ENCODE peak calls at places on chromosomes 7 and 10, in nine cellular contexts. R is cerebellar cortex; B is DMS53; S is hepatic stellate cell; W is HEK293T; C is activated naive CD4-positive, alpha-beta T cell treated with anti-CD3 and anti-CD28 coated beads for 36 hours; Q is IMR-90; V is fibroblast of mammary gland; F is D341Med. A is an unnamed sample.
A peak's percentile ranks its signal among the peaks of the same experiment; 100 is the strongest.

GRCh38 chr7:130486114-130486962 is 5.5 kb upstream of the MEST start:
- DNase-seq in W (no peak), S (no peak), B (peak; percentile 100), F (peak; percentile 64), R (peak; percentile 66), C (peak; percentile 70), Q (no peak), V (no peak), A (no peak)

GRCh38 chr7:29968683-29969457 is 20.7 kb downstream of the SCRN1 start:
- DNase-seq in B (no peak), F (peak; percentile 51), S (no peak), C (no peak), R (peak; percentile 90), W (no peak), V (peak; percentile 62), Q (peak; percentile 91), A (peak; percentile 72)

GRCh38 chr7:43565786-43566185 is 17.1 kb upstream of the STK17A start:
- DNase-seq in W (no peak), B (no peak), C (no peak), V (peak; percentile 21), R (no peak), Q (peak; percentile 37), F (no peak), S (no peak), A (no peak)

GRCh38 chr10:1467450-1467849 is 269.9 kb downstream of the ADARB2 start:
- DNase-seq in S (no peak), B (no peak), F (no peak), Q (no peak), C (no peak), V (no peak), W (no peak), R (no peak), A (no peak)

GRCh38 chr7:105718511-105718925 is 137.2 kb upstream of the EFCAB10 start:
- DNase-seq in B (no peak), V (no peak), Q (no peak), S (no peak), C (no peak), W (no peak), F (no peak), R (peak; percentile 68), A (no peak)

GRCh38 chr10:124078028-124078427 is 15.4 kb downstream of the CHST15 start:
- DNase-seq in Q (no peak), B (no peak), W (no peak), V (no peak), F (no peak), S (no peak), C (no peak), R (no peak), A (no peak)

GRCh38 chr10:91366687-91367086 is 43.5 kb upstream of the HECTD2 start:
- DNase-seq in F (no peak), R (no peak), S (no peak), Q (no peak), V (peak; percentile 29), B (peak; percentile 53), C (no peak), W (no peak), A (no peak)

GRCh38 chr7:99473315-99473596 is 566 bp downstream of the ZNF789 start:
- DNase-seq in B (peak; percentile 81), W (peak; percentile 46), R (peak; percentile 31), S (peak; percentile 84), V (peak; percentile 82), C (peak; percentile 42), F (peak; percentile 67), Q (peak; percentile 82), A (peak; percentile 29)

GRCh38 chr10:123926401-123927264 is 35.0 kb upstream of the CPXM2 start:
- DNase-seq in W (no peak), S (no peak), V (peak; percentile 88), B (no peak), F (no peak), C (peak; percentile 36), Q (peak; percentile 1), R (no peak), A (no peak)

GRCh38 chr7:152959610-152960009 is 200.1 kb downstream of the ACTR3B start:
- DNase-seq in S (no peak), R (no peak), C (no peak), V (no peak), B (no peak), Q (no peak), F (peak; percentile 69), W (no peak), A (no peak)

GRCh38 chr7:105298439-105298894 is 90.3 kb downstream of the SRPK2 start:
- DNase-seq in R (no peak), S (no peak), C (peak; percentile 55), F (no peak), B (no peak), W (no peak), V (no peak), Q (no peak), A (no peak)

GRCh38 chr7:136058561-136058960 is 81.4 kb upstream of the MTPN start:
- DNase-seq in C (no peak), S (no peak), V (no peak), R (peak; percentile 86), Q (no peak), W (no peak), F (no peak), B (no peak), A (no peak)

GRCh38 chr10:42875792-42876191 is 93.2 kb downstream of the BMS1 start:
- DNase-seq in C (no peak), B (peak; percentile 40), W (no peak), Q (peak; percentile 10), R (no peak), F (no peak), V (peak; percentile 7), S (peak; percentile 77), A (no peak)

GRCh38 chr7:134737561-134738353 is 41.7 kb upstream of the CALD1 start:
- DNase-seq in C (peak; percentile 47), Q (peak; percentile 83), W (no peak), V (peak; percentile 91), B (no peak), R (no peak), S (no peak), F (no peak), A (no peak)